ENCODE peak calls at places on chromosomes 16 and 17, in six cellular contexts. F is Daoy; A is NCI-H1417; S is skeletal muscle cell; O is heart right ventricle; D is stimulated activated CD4-positive, alpha-beta T cell treated with anti-CD3 and anti-CD28 coated beads, Interleukin-1b, Interleukin-23, amount 100 ng/mL, for 24 hours. N is an unnamed sample.

GRCh38 chr16:3121843-3122467 is 9.6 kb downstream of the ZNF205 start:
- DNase-seq in F (no peak), A (no peak), O (no peak), D (no peak), S (peak), N (no peak)

GRCh38 chr17:10061131-10061581 is 137.2 kb downstream of the GAS7 start:
- DNase-seq in S (no peak), F (no peak), O (no peak), D (no peak), A (no peak), N (no peak)

GRCh38 chr17:80807882-80808281 is 183.8 kb upstream of the CHMP6 start:
- DNase-seq in D (no peak), O (no peak), F (no peak), A (no peak), S (no peak), N (no peak)

GRCh38 chr16:4377573-4378146 is 6.0 kb downstream of the VASN start:
- DNase-seq in O (no peak), A (no peak), S (no peak), F (no peak), D (no peak), N (no peak)

GRCh38 chr17:27654654-27655524 is 23.9 kb downstream of the LGALS9 start:
- DNase-seq in S (no peak), D (peak), A (peak), F (peak), O (peak), N (peak)

GRCh38 chr17:43405861-43406260 is 7.1 kb downstream of the ARL4D start:
- DNase-seq in F (no peak), A (no peak), D (no peak), S (no peak), O (no peak), N (no peak)

GRCh38 chr16:11232852-11233726 is 22.9 kb downstream of the SOCS1 start:
- DNase-seq in O (peak), A (no peak), S (no peak), D (peak), F (no peak), N (no peak)

GRCh38 chr16:31052131-31052530 is 18.8 kb downstream of the STX4 start:
- DNase-seq in A (no peak), O (no peak), S (peak), D (no peak), F (peak), N (peak)

GRCh38 chr16:8999800-9000199 is 36.1 kb upstream of the USP7 start:
- DNase-seq in O (no peak), A (no peak), F (no peak), S (no peak), D (no peak), N (no peak)

GRCh38 chr17:40859536-40859935 is 7.5 kb downstream of the KRT12 start:
- DNase-seq in O (no peak), S (no peak), F (no peak), A (no peak), D (no peak), N (no peak)

N was measured in trophoblast cell.